ENCODE peak calls at places on chromosomes 5 and 9, in eight cellular contexts. U, D, B, V, A, M, J and S are unnamed samples. For H3K9me3, the result is how much of the 10 kb centered on the place peaks cover.

GRCh38 chr5:90878549-90879196 is 320.1 kb downstream of the ADGRV1 start:
- DNase-seq in M (no peak), D (no peak), U (no peak), B (no peak), J (no peak), V (no peak), A (no peak), S (no peak)

GRCh38 chr5:2282034-2282690 is 399.4 kb upstream of the IRX4 start:
- DNase-seq in D (no peak), A (no peak), J (no peak), U (no peak), M (no peak), V (no peak), B (no peak), S (no peak)

GRCh38 chr5:122078116-122078865 is at the start of gene LOX:
- DNase-seq in V (peak), U (peak), M (peak), A (peak), J (no peak), B (no peak), D (peak), S (peak)

GRCh38 chr5:142743677-142744441 is 26.3 kb upstream of the ARHGAP26 start:
- DNase-seq in J (no peak), A (no peak), B (no peak), M (no peak), V (no peak), D (no peak), U (no peak), S (no peak)

GRCh38 chr5:130400091-130400490 is 495.8 kb downstream of the CHSY3 start:
- DNase-seq in U (no peak), V (no peak), J (peak), D (no peak), B (no peak), A (no peak), M (no peak), S (peak)

GRCh38 chr9:77820293-77820954 is 172.3 kb upstream of the GNA14 start:
- DNase-seq in J (peak), V (no peak), M (no peak), D (peak), U (no peak), A (no peak), B (peak), S (no peak)

GRCh38 chr5:15056988-15057592 is 185.5 kb upstream of the ANKH start:
- DNase-seq in A (no peak), D (no peak), J (no peak), B (no peak), V (no peak), U (no peak), M (no peak), S (no peak)

GRCh38 chr9:69932901-69933300 is 110.7 kb upstream of the MAMDC2 start:
- DNase-seq in J (peak), A (no peak), D (no peak), M (no peak), B (peak), U (no peak), V (no peak), S (no peak)

GRCh38 chr5:66001952-66002351 is 75.6 kb downstream of the ERBIN start:
- DNase-seq in B (no peak), V (no peak), J (no peak), D (no peak), M (no peak), U (no peak), A (no peak), S (no peak)

GRCh38 chr9:137318976-137319375 is 16.9 kb upstream of the NRARP start:
- DNase-seq in U (no peak), M (peak), A (no peak), J (no peak), V (peak), B (no peak), D (no peak), S (peak)

GRCh38 chr5:73030995-73031394 is 75.2 kb downstream of the FCHO2 start:
- DNase-seq in A (no peak), J (peak), B (no peak), V (no peak), D (peak), M (no peak), U (no peak), S (peak)
- H3K4me3 ChIP-seq in A (no peak), J (no peak), B (no peak), V (no peak), D (no peak), M (no peak), U (no peak), S (no peak)

GRCh38 chr5:35212006-35212982 is 18.0 kb downstream of the PRLR start:
- DNase-seq in J (no peak), U (no peak), M (no peak), V (no peak), D (no peak), B (no peak), A (no peak), S (no peak)

GRCh38 chr5:35214051-35214450 is 16.2 kb downstream of the PRLR start:
- DNase-seq in V (no peak), A (no peak), D (no peak), J (no peak), B (no peak), U (no peak), M (no peak), S (no peak)

GRCh38 chr5:35205606-35206005 is 24.7 kb downstream of the PRLR start:
- DNase-seq in D (no peak), B (no peak), U (no peak), V (no peak), M (no peak), A (no peak), J (no peak), S (no peak)

GRCh38 chr5:35213608-35214007 is 16.7 kb downstream of the PRLR start:
- DNase-seq in B (no peak), M (no peak), A (no peak), J (no peak), V (no peak), U (no peak), D (no peak), S (no peak)

DNA sequence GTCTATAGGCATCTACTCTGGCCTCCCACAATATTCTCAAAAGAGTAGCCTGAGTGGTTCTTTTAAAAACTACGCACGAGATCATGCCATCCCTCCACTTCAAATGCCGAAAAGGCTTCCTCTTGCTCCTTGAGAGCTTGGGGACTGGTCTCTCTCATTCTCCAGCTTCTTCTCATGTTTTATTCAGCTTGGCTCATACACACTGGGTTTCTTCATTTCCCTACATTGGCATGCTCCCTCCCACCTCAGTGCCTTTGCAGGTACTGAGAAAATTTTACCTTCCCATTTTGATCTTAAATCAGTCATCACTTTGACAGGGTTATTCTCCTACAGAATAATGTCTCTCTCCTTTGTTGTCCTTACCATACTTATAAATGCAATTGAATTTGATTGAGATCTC is 20.4 kb downstream of the PRLR start:
- DNase-seq in M (no peak), A (no peak), U (no peak), B (no peak), V (no peak), J (no peak), D (no peak), S (no peak)
- H3K9me3 ChIP-seq in M (under half), A (under half), U (under half), B (under half), V (under half), J (under half), D (under half), S (under half)

DNA sequence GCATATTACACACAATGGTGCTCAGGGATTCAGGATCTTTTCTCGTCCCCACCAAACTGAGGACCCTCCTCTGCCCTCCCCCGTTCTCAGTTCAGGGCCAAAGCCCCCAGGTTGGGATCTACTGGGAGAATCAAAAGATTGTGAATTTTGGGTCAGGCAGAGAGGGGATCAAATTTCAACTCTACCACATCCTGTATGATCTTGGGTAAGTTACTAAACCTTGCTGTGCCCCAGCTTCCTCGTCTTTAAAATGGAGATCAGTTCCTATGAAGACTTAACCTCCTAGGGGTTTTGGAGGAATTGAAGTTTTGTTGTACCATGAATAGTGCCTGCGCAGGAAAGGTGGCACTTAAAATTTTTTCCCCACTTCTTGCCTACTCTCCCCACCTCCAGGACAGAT is 62.4 kb downstream of the RAI14 start:
- DNase-seq in B (no peak), D (no peak), U (no peak), A (no peak), V (no peak), J (no peak), M (no peak), S (no peak)
- H3K4me3 ChIP-seq in B (no peak), D (no peak), U (no peak), A (no peak), V (no peak), J (no peak), M (no peak), S (no peak)

GRCh38 chr9:135914921-135915320 is 7.6 kb upstream of the CAMSAP1 start:
- DNase-seq in A (peak), J (no peak), V (no peak), B (no peak), U (no peak), M (no peak), D (peak), S (no peak)
- H3K9me3 ChIP-seq in A (under half), J (half or more), V (under half), B (under half), U (under half), M (under half), D (half or more), S (under half)

GRCh38 chr5:132466453-132467291 is 23.9 kb downstream of the IRF1 start:
- DNase-seq in M (no peak), D (no peak), A (peak), U (no peak), V (peak), B (peak), J (no peak), S (no peak)
- H3K4me3 ChIP-seq in M (no peak), D (no peak), A (peak), U (no peak), V (no peak), B (peak), J (no peak), S (no peak)

DNA sequence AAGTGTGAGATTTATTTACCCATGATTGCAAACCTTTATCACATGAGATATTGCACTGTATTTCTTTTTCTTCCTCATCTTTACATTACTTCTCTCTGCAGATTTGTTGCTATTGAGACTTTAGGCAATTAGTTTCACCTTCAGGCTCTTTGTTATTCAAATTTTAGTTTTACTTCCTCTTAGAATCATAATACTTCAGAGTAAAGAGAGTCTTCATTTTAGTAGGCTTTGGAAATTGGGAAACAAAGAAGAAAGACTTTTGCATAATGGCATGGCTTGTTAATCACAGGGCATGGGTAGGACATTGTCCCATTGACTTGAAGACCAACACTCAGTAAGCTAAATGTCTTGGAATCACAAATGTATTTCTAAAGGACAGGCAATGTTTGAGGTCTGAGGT is 1.2 kb upstream of the PCDHGA5 start:
- DNase-seq in U (no peak), J (no peak), A (no peak), V (no peak), B (no peak), M (no peak), D (no peak), S (no peak)
- H3K9me3 ChIP-seq in U (half or more), J (half or more), A (under half), V (under half), B (under half), M (under half), D (half or more), S (under half)

DNA sequence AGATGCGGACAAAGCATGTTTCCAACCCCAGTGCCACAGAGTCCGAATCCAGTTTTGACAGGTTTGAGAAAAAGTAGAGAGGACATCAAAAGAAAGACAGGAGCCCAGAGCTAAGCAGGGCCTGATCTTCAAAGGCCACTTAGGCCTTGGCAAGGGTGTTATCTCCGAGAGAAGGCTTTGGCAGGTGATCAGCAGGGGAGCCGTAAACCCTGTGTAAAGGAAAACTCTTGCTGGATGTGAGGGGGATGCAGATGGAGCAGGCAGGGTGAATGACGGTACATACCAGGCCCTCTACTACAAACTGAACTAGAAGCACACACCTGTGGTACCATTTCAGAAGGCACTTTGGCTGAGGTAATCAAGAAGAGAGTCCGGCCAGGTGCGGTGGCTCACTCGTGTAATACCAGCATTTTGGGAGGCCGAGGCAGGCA is 1.4 kb upstream of the HNRNPH1 start:
- DNase-seq in U (peak), D (no peak), J (no peak), B (no peak), A (peak), V (no peak), M (no peak), S (no peak)
- H3K4me3 ChIP-seq in U (no peak), D (peak), J (no peak), B (peak), A (peak), V (peak), M (peak), S (no peak)